ENCODE peak calls at places on chromosomes 7 and 10, in eight cellular contexts. N is breast epithelium, J is HFF-Myc, R is fibroblast of villous mesenchyme, X is Calu3, A is nephron progenitor cell, I is GM10248, K is cardiac fibroblast. E is an unnamed sample.

GRCh38 chr10:60828489-60828852 is 50.2 kb downstream of the CDK1 start:
- DNase-seq in N (no peak), J (no peak), R (peak; percentile 18), X (no peak), A (no peak), I (no peak), K (peak; percentile 59), E (no peak)

GRCh38 chr7:55081067-55081853 is 62.4 kb downstream of the EGFR start:
- DNase-seq in N (no peak), J (no peak), R (no peak), X (no peak), A (no peak), I (no peak), K (no peak), E (no peak)

GRCh38 chr7:25835191-25835590 is 316.8 kb upstream of the NFE2L3 start:
- DNase-seq in N (no peak), J (no peak), R (no peak), X (no peak), A (no peak), I (no peak), K (peak; percentile 52), E (peak; percentile 74)

GRCh38 chr7:16711730-16712129 is 41.8 kb upstream of the TSPAN13 start:
- DNase-seq in N (no peak), J (no peak), R (no peak), X (no peak), A (no peak), I (no peak), K (peak; percentile 64), E (peak; percentile 73)

GRCh38 chr7:157544226-157544625 is 207.4 kb downstream of the DNAJB6 start:
- DNase-seq in N (no peak), J (no peak), R (no peak), X (no peak), A (no peak), I (no peak), K (no peak), E (no peak)

GRCh38 chr7:77199008-77199966 is at the start of gene FGL2:
- DNase-seq in N (peak; percentile 25), J (no peak), R (peak; percentile 37), X (no peak), A (peak; percentile 26), I (no peak), K (peak; percentile 64), E (peak; percentile 50)

GRCh38 chr7:32479574-32480200 is 10.5 kb downstream of the LSM5 start:
- DNase-seq in N (no peak), J (no peak), R (peak; percentile 60), X (peak; percentile 52), A (no peak), I (peak; percentile 50), K (peak; percentile 77), E (peak; percentile 66)

GRCh38 chr7:143322646-143323343 is 6.9 kb downstream of the CLCN1 start:
- DNase-seq in N (no peak), J (peak; percentile 5), R (peak; percentile 52), X (no peak), A (peak; percentile 23), I (no peak), K (no peak), E (peak; percentile 24)

GRCh38 chr7:1331026-1331425 is 98.4 kb downstream of the UNCX start:
- DNase-seq in N (no peak), J (no peak), R (no peak), X (no peak), A (peak; percentile 4), I (no peak), K (no peak), E (no peak)

GRCh38 chr10:26199841-26200240 is 16.7 kb upstream of the GAD2 start:
- DNase-seq in N (no peak), J (no peak), R (no peak), X (no peak), A (no peak), I (no peak), K (no peak), E (no peak)

GRCh38 chr10:93579985-93580711 is 13.7 kb downstream of the FFAR4 start:
- DNase-seq in N (no peak), J (no peak), R (no peak), X (no peak), A (no peak), I (no peak), K (no peak), E (no peak)

GRCh38 chr10:86645111-86645445 is 9.3 kb upstream of the OPN4 start:
- DNase-seq in N (peak; percentile 5), J (no peak), R (no peak), X (no peak), A (no peak), I (peak; percentile 9), K (no peak), E (no peak)

GRCh38 chr10:67790534-67791408 is 47.2 kb downstream of the DNAJC12 start:
- DNase-seq in N (peak; percentile 44), J (no peak), R (peak; percentile 38), X (peak; percentile 39), A (no peak), I (no peak), K (peak; percentile 64), E (peak; percentile 38)

GRCh38 chr7:45980973-45981372 is 59.9 kb upstream of the IGFBP3 start:
- DNase-seq in N (no peak), J (no peak), R (no peak), X (no peak), A (no peak), I (peak; percentile 3), K (no peak), E (no peak)

DNA sequence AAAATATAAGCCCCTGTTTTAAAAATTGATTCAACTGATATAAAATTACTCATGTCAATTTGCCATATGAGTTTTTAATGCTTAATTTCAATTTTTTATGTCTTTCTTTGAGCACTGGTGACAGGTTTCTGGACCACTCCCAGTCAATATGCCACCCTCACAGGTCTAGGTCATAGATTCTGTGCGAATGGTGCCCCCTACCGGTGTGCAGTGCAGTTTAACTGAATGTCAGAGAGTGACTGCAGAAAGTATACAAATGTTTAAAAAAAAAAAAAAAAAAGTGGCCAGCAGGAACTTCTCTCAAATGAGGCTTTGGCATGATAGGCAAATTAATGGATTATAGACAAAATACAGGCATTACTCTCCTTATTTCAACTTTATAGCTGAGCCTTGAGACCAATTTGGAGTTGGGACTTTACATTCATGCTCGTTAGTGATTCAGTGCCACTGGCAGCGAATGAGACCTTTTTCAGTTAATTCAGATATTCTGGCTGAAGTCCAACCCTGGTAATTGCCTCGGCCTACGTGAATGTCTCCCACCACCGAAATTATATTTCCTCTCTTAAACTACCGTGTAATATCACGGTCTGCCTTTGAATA is 427.6 kb downstream of the PHTF2 start:
- DNase-seq in N (no peak), J (peak; percentile 47), R (peak; percentile 12), X (peak; percentile 45), A (peak; percentile 70), I (no peak), K (peak; percentile 60), E (peak; percentile 65)
- TF ChIP-seq CTCF in N (no peak), J (peak; percentile 73), R (peak; percentile 39), X (peak; percentile 32), A (peak; percentile 53), I (peak; percentile 15), K (peak; percentile 54), E (peak; percentile 75)

GRCh38 chr10:95332666-95333249 is 42.0 kb upstream of the PDLIM1 start:
- DNase-seq in N (no peak), J (no peak), R (no peak), X (no peak), A (no peak), I (no peak), K (no peak), E (no peak)

GRCh38 chr10:95328013-95328412 is 37.2 kb upstream of the PDLIM1 start:
- DNase-seq in N (no peak), J (no peak), R (no peak), X (no peak), A (no peak), I (no peak), K (no peak), E (no peak)

GRCh38 chr10:95329296-95329695 is 38.5 kb upstream of the PDLIM1 start:
- DNase-seq in N (peak; percentile 14), J (no peak), R (no peak), X (no peak), A (no peak), I (no peak), K (no peak), E (no peak)

GRCh38 chr10:95331596-95332130 is 40.9 kb upstream of the PDLIM1 start:
- DNase-seq in N (no peak), J (no peak), R (no peak), X (no peak), A (no peak), I (no peak), K (no peak), E (no peak)

GRCh38 chr10:95330966-95331453 is 40.2 kb upstream of the PDLIM1 start:
- DNase-seq in N (no peak), J (no peak), R (no peak), X (no peak), A (no peak), I (no peak), K (peak; percentile 41), E (no peak)
- TF ChIP-seq CTCF in N (no peak), J (no peak), R (no peak), X (no peak), A (no peak), I (no peak), K (no peak), E (no peak)

GRCh38 chr7:30729642-30730041 is 22.3 kb upstream of the INMT start:
- DNase-seq in N (no peak), J (no peak), R (no peak), X (no peak), A (no peak), I (no peak), K (no peak), E (no peak)

GRCh38 chr7:30728591-30729100 is 23.3 kb upstream of the INMT start:
- DNase-seq in N (no peak), J (no peak), R (no peak), X (no peak), A (no peak), I (no peak), K (no peak), E (no peak)

GRCh38 chr7:30723776-30724175 is 28.2 kb upstream of the INMT start:
- DNase-seq in N (no peak), J (no peak), R (no peak), X (no peak), A (no peak), I (no peak), K (no peak), E (no peak)

GRCh38 chr7:30727061-30727945 is 24.6 kb upstream of the INMT start:
- DNase-seq in N (no peak), J (no peak), R (no peak), X (no peak), A (no peak), I (no peak), K (no peak), E (peak; percentile 33)

GRCh38 chr7:30726296-30727006 is 25.5 kb upstream of the INMT start:
- DNase-seq in N (no peak), J (no peak), R (no peak), X (no peak), A (no peak), I (no peak), K (no peak), E (no peak)
- TF ChIP-seq CTCF in N (no peak), J (no peak), R (no peak), X (no peak), A (no peak), I (no peak), K (no peak), E (no peak)

DNA sequence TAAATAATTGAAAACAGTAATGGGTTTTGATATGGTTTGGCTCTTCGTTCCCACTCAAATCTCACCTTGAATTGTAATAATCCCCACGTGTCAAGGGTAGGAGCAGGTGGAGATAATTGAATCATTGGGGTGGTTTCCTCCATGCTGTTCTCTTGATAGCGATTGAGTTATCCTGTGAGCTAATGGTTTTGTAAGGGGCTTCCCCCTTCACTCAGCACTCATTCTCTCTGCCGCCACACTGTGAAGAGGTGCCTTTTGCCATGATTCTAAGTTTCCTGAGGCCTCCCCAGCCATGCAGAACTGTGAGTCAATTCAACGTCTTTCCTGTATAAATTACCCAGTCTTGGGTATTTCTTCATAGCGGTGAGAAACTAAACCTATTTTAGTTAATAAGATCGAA is 551.7 kb upstream of the POT1 start:
- DNase-seq in N (no peak), J (no peak), R (no peak), X (no peak), A (no peak), I (no peak), K (no peak), E (no peak)
- TF ChIP-seq CTCF in N (no peak), J (no peak), R (no peak), X (no peak), A (no peak), I (no peak), K (no peak), E (no peak)